ENCODE peak calls at places on chromosomes 11 and 22, in eight cellular contexts. Q is NB4; T is lower leg skin; F is pancreas; M is astrocyte; O is fibroblast of the aortic adventitia; N is CD8-positive, alpha-beta T cell; E is GM23338. K is an unnamed sample.

GRCh38 chr11:2693271-2693833 is 6.4 kb downstream of the KCNQ1OT1 start:
- DNase-seq in M (no peak), T (peak), E (peak), Q (no peak), O (no peak), F (peak), N (no peak), K (no peak)

GRCh38 chr11:22957890-22958289 is 97.6 kb upstream of the CCDC179 start:
- DNase-seq in O (no peak), T (no peak), F (no peak), N (no peak), M (no peak), Q (no peak), E (no peak), K (no peak)

GRCh38 chr22:40593460-40594273 is 42.9 kb downstream of the MRTFA start:
- DNase-seq in E (no peak), T (no peak), O (no peak), M (no peak), F (no peak), N (no peak), Q (no peak), K (no peak)

GRCh38 chr11:66184728-66185127 is 83.7 kb upstream of the RAB1B start:
- DNase-seq in M (no peak), T (no peak), N (no peak), Q (no peak), E (peak), O (no peak), F (no peak), K (no peak)

GRCh38 chr11:18878211-18878610 is 61.0 kb downstream of the MRGPRX1 start:
- DNase-seq in F (no peak), N (no peak), T (no peak), Q (no peak), O (no peak), E (no peak), M (no peak), K (no peak)

GRCh38 chr22:22721681-22722309 is 77.4 kb downstream of the GGTLC2 start:
- DNase-seq in T (no peak), O (peak), M (peak), E (no peak), Q (peak), F (no peak), N (no peak), K (peak)

GRCh38 chr11:116687458-116688201 is 85.2 kb downstream of the BUD13 start:
- DNase-seq in N (peak), T (no peak), Q (no peak), M (no peak), E (peak), F (no peak), O (no peak), K (no peak)

GRCh38 chr11:94473177-94473799 is 20.4 kb downstream of the MRE11 start:
- DNase-seq in F (no peak), E (peak), M (peak), Q (peak), O (peak), N (no peak), T (no peak), K (no peak)

GRCh38 chr11:101686514-101686913 is 102.7 kb upstream of the TRPC6 start:
- DNase-seq in Q (no peak), E (no peak), O (no peak), M (peak), T (no peak), N (no peak), F (no peak), K (peak)

GRCh38 chr11:68279676-68280075 is 7.9 kb upstream of the C11orf24 start:
- DNase-seq in Q (no peak), M (no peak), E (no peak), F (no peak), O (no peak), N (no peak), T (no peak), K (no peak)

GRCh38 chr11:72263363-72263762 is 19.4 kb upstream of the PHOX2A start:
- DNase-seq in N (no peak), F (no peak), Q (peak), T (no peak), O (peak), M (peak), E (no peak), K (peak)

GRCh38 chr22:48101704-48102103 is 1339.3 kb downstream of the TBC1D22A start:
- DNase-seq in M (no peak), F (no peak), T (peak), E (no peak), N (peak), O (no peak), Q (no peak), K (no peak)

GRCh38 chr11:78397398-78397797 is 20.2 kb downstream of the GAB2 start:
- DNase-seq in F (no peak), O (no peak), M (no peak), T (no peak), Q (peak), E (no peak), N (no peak), K (no peak)

GRCh38 chr11:24239016-24239720 is 257.7 kb upstream of the LUZP2 start:
- DNase-seq in T (no peak), N (no peak), Q (no peak), M (peak), O (peak), F (no peak), E (no peak), K (peak)

GRCh38 chr11:57597461-57597892 is at the start of gene SERPING1:
- DNase-seq in F (peak), O (peak), E (peak), N (no peak), M (no peak), Q (no peak), T (peak), K (peak)

GRCh38 chr11:119794756-119795155 is 65.8 kb upstream of the NECTIN1 start:
- DNase-seq in M (no peak), T (no peak), E (no peak), F (no peak), N (no peak), O (no peak), Q (no peak), K (no peak)

GRCh38 chr22:26395926-26396325 is 33.1 kb upstream of the ASPHD2 start:
- DNase-seq in O (no peak), N (no peak), F (no peak), M (no peak), E (peak), Q (no peak), T (no peak), K (no peak)

GRCh38 chr22:49609207-49609876 is 218.3 kb downstream of the BRD1 start:
- DNase-seq in M (no peak), Q (no peak), N (no peak), T (no peak), F (no peak), O (no peak), E (no peak), K (no peak)

GRCh38 chr11:102384419-102385052 is 37.5 kb downstream of the BIRC2 start:
- DNase-seq in T (no peak), Q (no peak), F (no peak), N (no peak), M (no peak), O (no peak), E (no peak), K (no peak)

GRCh38 chr11:89489930-89490329 is 1.2 kb downstream of the NOX4 start:
- DNase-seq in Q (no peak), O (peak), M (peak), F (no peak), T (no peak), E (no peak), N (no peak), K (no peak)

GRCh38 chr11:12261551-12261950 is 115.8 kb upstream of the PARVA start:
- DNase-seq in M (no peak), E (no peak), O (no peak), Q (no peak), F (no peak), T (no peak), N (no peak), K (no peak)

GRCh38 chr22:47107431-47107830 is 345.0 kb downstream of the TBC1D22A start:
- DNase-seq in O (peak), F (no peak), N (no peak), Q (no peak), M (peak), E (no peak), T (no peak), K (peak)

GRCh38 chr11:117604349-117604995 is 192.5 kb downstream of the DSCAML1 start:
- DNase-seq in T (no peak), Q (no peak), M (no peak), F (no peak), O (no peak), E (no peak), N (no peak), K (no peak)

GRCh38 chr11:63610604-63611394 is 3.4 kb downstream of the PLAAT3 start:
- DNase-seq in T (peak), O (no peak), Q (peak), F (no peak), M (peak), N (no peak), E (peak), K (peak)

GRCh38 chr11:68383976-68384501 is 71.6 kb downstream of the LRP5 start:
- DNase-seq in M (no peak), T (peak), F (peak), Q (peak), O (peak), N (peak), E (peak), K (peak)

GRCh38 chr11:30429550-30429949 is 106.6 kb downstream of the ARL14EP start:
- DNase-seq in T (no peak), Q (no peak), O (no peak), F (no peak), E (no peak), N (no peak), M (no peak), K (no peak)

GRCh38 chr22:49657275-49657973 is 170.2 kb downstream of the BRD1 start:
- DNase-seq in T (peak), O (no peak), N (peak), F (no peak), E (no peak), Q (peak), M (no peak), K (no peak)

GRCh38 chr11:133249065-133249464 is 283.2 kb downstream of the OPCML start:
- DNase-seq in M (no peak), O (no peak), F (no peak), E (no peak), T (no peak), N (no peak), Q (no peak), K (no peak)

GRCh38 chr22:24871611-24872205 is 65.7 kb downstream of the SGSM1 start:
- DNase-seq in T (no peak), M (no peak), O (no peak), N (no peak), Q (peak), F (no peak), E (no peak), K (no peak)

GRCh38 chr11:34270711-34271110 is 87.1 kb downstream of the ABTB2 start:
- DNase-seq in F (no peak), Q (no peak), T (no peak), M (no peak), N (no peak), O (no peak), E (no peak), K (no peak)

GRCh38 chr11:120249279-120250022 is 9.5 kb downstream of the POU2F3 start:
- DNase-seq in Q (no peak), N (no peak), T (no peak), M (no peak), O (peak), F (no peak), E (no peak), K (peak)

DNA sequence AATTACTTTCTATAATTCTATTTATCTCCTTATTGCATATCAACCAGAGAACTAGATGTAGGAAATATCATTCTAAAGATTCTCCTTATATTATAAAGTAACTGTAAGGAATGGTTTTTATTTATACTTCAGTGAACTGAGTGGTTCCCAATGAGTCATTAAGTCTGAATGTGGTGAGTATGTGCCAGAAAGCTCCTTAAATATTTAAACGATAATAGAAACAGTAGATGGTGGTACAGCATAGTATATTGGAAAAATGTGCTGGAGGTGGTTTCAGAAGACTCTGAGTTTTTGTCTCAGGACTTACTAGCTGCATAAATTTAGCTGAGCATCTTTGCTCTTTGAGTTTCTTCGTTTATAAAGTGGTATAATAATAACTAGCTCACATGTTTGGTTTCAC is 653.5 kb downstream of the FAM181B start:
- DNase-seq in T (no peak), E (no peak), O (peak), F (no peak), M (peak), Q (no peak), N (no peak), K (peak)
- TF ChIP-seq CTCF in T (no peak), E (no peak), O (no peak), F (no peak), M (no peak), Q (no peak), N (no peak), K (no peak)

DNA sequence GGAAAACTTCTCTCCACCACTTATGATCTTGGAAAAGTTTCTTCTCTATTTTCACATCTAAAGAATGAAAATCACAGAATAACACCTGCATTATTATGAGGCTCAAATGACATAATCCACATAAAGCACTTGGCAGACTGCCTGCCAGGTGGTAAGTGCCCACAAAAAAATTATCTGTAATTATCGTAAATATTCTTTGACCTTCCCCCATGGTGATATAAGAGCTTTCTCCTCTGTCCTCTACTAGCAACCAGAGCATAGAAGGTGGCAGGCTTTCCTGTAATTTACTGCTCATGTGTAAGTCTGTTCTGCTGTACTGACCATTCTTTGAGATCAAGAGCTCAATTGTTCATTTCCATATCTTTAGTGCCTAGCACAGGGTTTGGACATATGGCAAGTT is 51.7 kb upstream of the EED start:
- DNase-seq in M (no peak), T (no peak), O (no peak), Q (no peak), F (no peak), N (no peak), E (no peak), K (no peak)
- H3K4me3 ChIP-seq in M (no peak), T (no peak), O (no peak), Q (peak), F (no peak), N (peak), E (peak), K (no peak)

DNA sequence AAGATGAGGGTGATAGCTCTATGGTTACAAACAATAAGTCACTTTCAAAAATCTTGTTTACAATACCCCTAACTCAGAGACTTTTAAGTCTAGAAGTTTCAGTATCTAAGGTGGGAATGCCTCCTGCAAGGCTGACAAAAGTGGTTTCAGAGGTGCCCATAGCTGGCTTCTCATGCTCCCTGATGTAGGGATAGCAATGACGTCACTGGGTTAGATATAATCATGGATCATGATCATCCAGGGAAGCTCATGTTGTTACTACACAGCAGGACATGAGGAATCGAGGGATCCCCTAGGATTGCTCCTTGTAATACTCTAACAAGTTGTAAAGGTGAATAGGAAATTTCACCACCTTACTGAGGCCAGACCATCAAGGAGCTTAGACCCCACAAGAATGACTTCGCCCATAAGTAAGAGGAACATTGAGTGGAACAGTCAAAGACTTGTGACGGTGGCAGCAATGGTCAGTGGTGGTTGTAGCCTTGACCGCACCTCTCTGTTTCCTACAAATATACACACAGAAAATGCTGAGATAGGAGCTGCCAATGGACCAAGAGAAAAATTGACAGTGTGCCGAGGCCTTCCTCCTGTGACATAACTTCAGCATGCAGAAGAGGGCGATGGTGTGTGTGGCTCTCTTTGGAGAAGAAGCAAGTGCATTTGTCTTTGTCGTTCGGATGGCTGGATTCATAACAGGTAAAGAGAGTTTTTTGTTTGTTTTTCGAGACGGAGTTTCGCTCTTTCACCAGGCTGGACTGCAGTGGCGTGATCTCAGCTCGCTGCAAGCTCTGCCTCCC is 15.6 kb downstream of the APOL4 start:
- DNase-seq in E (no peak), F (no peak), T (no peak), N (no peak), M (no peak), O (no peak), Q (peak), K (no peak)
- TF ChIP-seq CTCF in E (peak), F (no peak), T (no peak), N (no peak), M (no peak), O (no peak), Q (no peak), K (no peak)

DNA sequence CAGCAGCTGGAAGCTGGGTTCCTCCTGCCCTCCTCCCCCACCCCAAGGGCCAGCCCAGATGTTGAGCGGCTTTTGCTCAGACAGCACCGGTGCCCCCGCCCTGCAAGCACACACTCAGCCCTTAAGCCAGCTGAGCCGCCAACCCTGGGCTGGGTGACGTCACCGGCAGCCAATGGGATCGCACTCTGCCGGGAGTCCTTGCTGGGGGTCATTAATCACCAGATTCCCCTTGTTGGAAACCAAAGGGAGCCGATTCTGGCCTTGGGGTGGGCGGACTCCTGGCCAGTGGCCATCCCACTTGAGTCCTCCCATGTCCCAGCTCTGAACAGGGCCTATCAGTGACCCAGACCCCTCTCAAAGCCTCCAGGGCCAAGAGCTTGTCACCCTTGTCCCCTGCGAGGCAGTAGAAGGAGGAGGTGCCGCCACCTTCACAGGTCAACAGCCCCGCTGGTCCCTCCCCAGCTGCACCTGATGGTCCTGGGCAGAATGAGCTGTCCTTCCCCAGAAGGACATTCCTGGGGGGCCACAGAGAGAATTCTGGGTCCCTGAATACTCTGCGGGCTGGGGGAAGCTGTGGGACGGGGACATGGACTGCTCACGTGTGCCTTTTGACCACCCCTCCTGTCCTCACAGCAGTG is 7.4 kb downstream of the DUSP8 start:
- DNase-seq in Q (peak), E (peak), N (no peak), T (no peak), F (peak), M (peak), O (peak), K (peak)
- H3K4me3 ChIP-seq in Q (no peak), E (no peak), N (no peak), T (no peak), F (no peak), M (no peak), O (no peak), K (no peak)

GRCh38 chr11:6298605-6299004 is 21.7 kb downstream of the CAVIN3 start:
- DNase-seq in N (no peak), Q (peak), F (peak), O (peak), T (no peak), E (peak), M (no peak), K (peak)
- TF ChIP-seq CTCF in N (no peak), Q (peak), F (peak), O (peak), T (no peak), E (peak), M (peak), K (peak)

DNA sequence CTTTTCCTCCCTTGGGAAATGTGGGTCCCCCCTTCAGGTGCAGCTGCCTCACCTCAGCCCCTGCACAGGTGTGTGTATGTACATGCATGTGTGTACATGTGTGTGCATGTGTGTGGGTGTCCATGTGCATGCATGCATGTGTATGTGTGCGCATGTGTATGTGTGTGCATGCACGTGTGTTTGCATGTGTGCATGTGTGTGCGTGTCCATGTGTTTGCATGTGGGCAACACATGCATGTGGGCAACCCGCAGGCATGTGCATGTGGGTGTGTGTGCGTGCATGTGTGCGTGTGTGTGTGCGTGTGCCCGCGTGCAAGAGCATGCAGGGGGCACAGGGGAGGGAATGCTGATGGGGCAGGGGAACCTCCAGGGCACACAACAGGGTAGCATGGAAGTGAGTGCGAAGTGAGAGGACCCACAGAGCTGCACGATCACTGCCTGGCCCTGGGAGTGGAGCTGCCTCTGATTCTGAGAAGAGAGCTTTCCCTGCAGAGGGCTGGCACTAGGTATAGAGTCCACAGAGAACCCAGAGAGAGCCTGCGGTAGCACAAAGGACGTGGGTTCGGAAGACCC is 14.6 kb upstream of the BAIAP2L2 start:
- DNase-seq in T (no peak), E (no peak), O (no peak), N (no peak), Q (no peak), M (no peak), F (no peak), K (no peak)
- H3K4me3 ChIP-seq in T (no peak), E (no peak), O (no peak), N (no peak), Q (no peak), M (no peak), F (no peak), K (no peak)

DNA sequence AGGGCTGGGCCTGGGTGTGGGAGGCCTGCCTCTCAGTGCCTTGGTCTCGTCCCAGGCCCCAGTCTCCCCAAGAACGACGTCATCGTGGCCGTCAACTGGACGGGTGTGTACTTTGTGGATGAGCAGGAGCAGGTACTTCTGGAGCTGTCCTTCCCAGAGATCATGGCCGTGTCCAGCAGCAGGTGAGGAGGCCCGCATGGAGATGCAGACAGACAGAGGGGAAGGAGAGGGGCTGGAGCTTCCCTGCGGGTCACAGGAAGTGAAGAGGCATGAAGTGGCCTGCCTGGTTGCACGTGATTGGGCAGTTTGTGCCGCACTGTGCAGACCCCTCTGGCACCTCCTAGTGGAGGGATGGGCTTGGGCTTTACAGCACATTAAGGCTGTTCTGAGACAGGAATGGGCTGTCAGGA is 70.4 kb downstream of the MYO7A start:
- DNase-seq in M (no peak), T (peak), N (no peak), Q (peak), E (peak), O (no peak), F (peak), K (peak)
- TF ChIP-seq CTCF in M (no peak), T (no peak), N (no peak), Q (peak), E (peak), O (peak), F (peak), K (peak)